ENCODE peak calls at places on chromosomes 11 and 22, in four cellular contexts. L, D, S and T are unnamed samples.

GRCh38 chr11:41879186-41879738 is 419.8 kb upstream of the LRRC4C start:
- DNase-seq in L (peak), D (no peak), S (no peak), T (no peak)

GRCh38 chr11:17743808-17744119 is 9.2 kb downstream of the KCNC1 start:
- DNase-seq in L (peak), D (no peak), S (no peak), T (no peak)

GRCh38 chr11:119839504-119840133 is 110.6 kb upstream of the NECTIN1 start:
- DNase-seq in L (no peak), D (no peak), S (no peak), T (no peak)

GRCh38 chr22:46537946-46538815 is 761 bp upstream of the CELSR1 start:
- DNase-seq in L (peak), D (peak), S (no peak), T (no peak)

GRCh38 chr11:111770581-111771134 is 4.5 kb upstream of the PPP2R1B start:
- DNase-seq in L (no peak), D (no peak), S (no peak), T (no peak)

GRCh38 chr22:29308148-29308790 is 1.8 kb downstream of the GAS2L1 start:
- DNase-seq in L (no peak), D (no peak), S (no peak), T (no peak)

GRCh38 chr11:8661036-8661435 is 21.4 kb downstream of the TRIM66 start:
- DNase-seq in L (no peak), D (no peak), S (no peak), T (no peak)

GRCh38 chr11:68146704-68147474 is 25.7 kb upstream of the CHKA start:
- DNase-seq in L (peak), D (no peak), S (peak), T (no peak)

GRCh38 chr22:17777005-17777716 is 2.9 kb upstream of the BID start:
- DNase-seq in L (no peak), D (no peak), S (no peak), T (peak)

GRCh38 chr22:30235687-30236170 is 10.8 kb downstream of the LIF start:
- DNase-seq in L (peak), D (no peak), S (no peak), T (no peak)

GRCh38 chr11:130798280-130798679 is 118.0 kb downstream of the SNX19 start:
- DNase-seq in L (peak), D (no peak), S (no peak), T (no peak)

GRCh38 chr11:44858796-44859527 is 91.7 kb downstream of the TP53I11 start:
- DNase-seq in L (no peak), D (no peak), S (no peak), T (no peak)

GRCh38 chr22:49147171-49147570 is 680.5 kb downstream of the BRD1 start:
- DNase-seq in L (no peak), D (no peak), S (no peak), T (no peak)

GRCh38 chr22:29339381-29340235 is 24.1 kb upstream of the RASL10A start:
- DNase-seq in L (no peak), D (no peak), S (no peak), T (no peak)

GRCh38 chr11:58640386-58641023 is 18.0 kb downstream of the CNTF start:
- DNase-seq in L (no peak), D (no peak), S (no peak), T (no peak)

GRCh38 chr11:95134491-95134890 is 44.8 kb downstream of the ENDOD1 start:
- DNase-seq in L (peak), D (no peak), S (no peak), T (no peak)

GRCh38 chr11:14109742-14110141 is 147.2 kb downstream of the SPON1 start:
- DNase-seq in L (no peak), D (no peak), S (no peak), T (no peak)

GRCh38 chr22:46578824-46579561 is 41.2 kb upstream of the GRAMD4 start:
- DNase-seq in L (peak), D (peak), S (peak), T (no peak)

GRCh38 chr11:61732705-61733104 is 19.7 kb upstream of the MYRF start:
- DNase-seq in L (no peak), D (no peak), S (no peak), T (no peak)

GRCh38 chr22:32880906-32881596 is 79.5 kb downstream of the TIMP3 start:
- DNase-seq in L (peak), D (peak), S (peak), T (no peak)

GRCh38 chr11:77377734-77378133 is 76.2 kb upstream of the GDPD4 start:
- DNase-seq in L (peak), D (no peak), S (no peak), T (no peak)

GRCh38 chr11:90803366-90803765 is 580.5 kb upstream of the CHORDC1 start:
- DNase-seq in L (no peak), D (no peak), S (no peak), T (no peak)

GRCh38 chr11:128728767-128729587 is 35.1 kb downstream of the FLI1 start:
- DNase-seq in L (no peak), D (no peak), S (no peak), T (no peak)

GRCh38 chr11:35427158-35427557 is 7.8 kb upstream of the SLC1A2 start:
- DNase-seq in L (peak), D (peak), S (no peak), T (no peak)

GRCh38 chr11:33920838-33921613 is 29.1 kb upstream of the LMO2 start:
- DNase-seq in L (peak), D (no peak), S (no peak), T (peak)

GRCh38 chr22:20783844-20784723 is 10.2 kb downstream of the SERPIND1 start:
- DNase-seq in L (peak), D (no peak), S (peak), T (peak)

GRCh38 chr11:76553554-76554476 is 109.0 kb downstream of the EMSY start:
- DNase-seq in L (no peak), D (no peak), S (peak), T (no peak)

GRCh38 chr11:19929655-19930054 is 217.0 kb downstream of the NAV2 start:
- DNase-seq in L (peak), D (no peak), S (no peak), T (no peak)

GRCh38 chr11:1008001-1008400 is 28.5 kb downstream of the MUC6 start:
- DNase-seq in L (no peak), D (no peak), S (no peak), T (no peak)

GRCh38 chr22:30557243-30557642 is 10.7 kb upstream of the SEC14L6 start:
- DNase-seq in L (no peak), D (no peak), S (no peak), T (no peak)

GRCh38 chr11:115409691-115410220 is 94.5 kb downstream of the CADM1 start:
- DNase-seq in L (peak), D (no peak), S (peak), T (no peak)

GRCh38 chr11:114124601-114125144 is 65.2 kb downstream of the ZBTB16 start:
- DNase-seq in L (no peak), D (no peak), S (no peak), T (no peak)

GRCh38 chr11:66068923-66069714 is 953 bp upstream of the PACS1 start:
- DNase-seq in L (peak), D (peak), S (peak), T (peak)

GRCh38 chr11:9625158-9625557 is 38.7 kb upstream of the SWAP70 start:
- DNase-seq in L (no peak), D (no peak), S (no peak), T (no peak)

GRCh38 chr22:27720860-27721259 is 80.7 kb downstream of the MN1 start:
- DNase-seq in L (no peak), D (no peak), S (no peak), T (no peak)

GRCh38 chr22:42452456-42452855 is 20.3 kb upstream of the NFAM1 start:
- DNase-seq in L (no peak), D (no peak), S (no peak), T (no peak)

GRCh38 chr11:57216463-57216862 is 20.6 kb downstream of the APLNR start:
- DNase-seq in L (no peak), D (no peak), S (no peak), T (no peak)

GRCh38 chr11:57214087-57214395 is 23.0 kb downstream of the APLNR start:
- DNase-seq in L (peak), D (no peak), S (no peak), T (no peak)

GRCh38 chr11:57213282-57214086 is 23.6 kb downstream of the APLNR start:
- DNase-seq in L (peak), D (no peak), S (no peak), T (no peak)

GRCh38 chr11:57217053-57217452 is 20.0 kb downstream of the APLNR start:
- DNase-seq in L (no peak), D (peak), S (no peak), T (no peak)

DNA sequence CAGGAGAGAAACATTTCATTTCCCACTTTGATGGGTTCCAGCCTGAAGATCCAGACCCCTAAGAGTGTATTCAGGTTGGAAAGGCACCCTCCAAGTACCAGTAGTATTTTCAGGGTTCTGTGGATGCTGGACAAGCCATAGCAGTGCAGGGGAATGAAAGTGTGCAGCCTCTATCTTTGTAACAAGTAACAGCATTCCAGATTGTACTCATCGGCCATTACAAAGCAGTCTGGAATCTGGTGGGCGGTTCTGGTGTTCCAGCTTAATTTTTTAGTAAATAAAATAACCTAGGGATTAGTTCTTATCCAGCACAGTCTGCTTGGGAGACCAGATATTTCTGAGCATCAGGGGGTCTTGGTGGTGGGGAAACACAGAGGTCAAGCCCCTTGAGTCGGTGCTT is 22.6 kb downstream of the APLNR start:
- DNase-seq in L (peak), D (no peak), S (no peak), T (no peak)
- TF ChIP-seq CTCF in L (no peak), D (no peak), S (no peak), T (no peak)

GRCh38 chr11:32489464-32489863 is 54.1 kb upstream of the WT1 start:
- DNase-seq in L (no peak), D (no peak), S (no peak), T (no peak)
- TF ChIP-seq CTCF in L (no peak), D (no peak), S (no peak), T (no peak)

DNA sequence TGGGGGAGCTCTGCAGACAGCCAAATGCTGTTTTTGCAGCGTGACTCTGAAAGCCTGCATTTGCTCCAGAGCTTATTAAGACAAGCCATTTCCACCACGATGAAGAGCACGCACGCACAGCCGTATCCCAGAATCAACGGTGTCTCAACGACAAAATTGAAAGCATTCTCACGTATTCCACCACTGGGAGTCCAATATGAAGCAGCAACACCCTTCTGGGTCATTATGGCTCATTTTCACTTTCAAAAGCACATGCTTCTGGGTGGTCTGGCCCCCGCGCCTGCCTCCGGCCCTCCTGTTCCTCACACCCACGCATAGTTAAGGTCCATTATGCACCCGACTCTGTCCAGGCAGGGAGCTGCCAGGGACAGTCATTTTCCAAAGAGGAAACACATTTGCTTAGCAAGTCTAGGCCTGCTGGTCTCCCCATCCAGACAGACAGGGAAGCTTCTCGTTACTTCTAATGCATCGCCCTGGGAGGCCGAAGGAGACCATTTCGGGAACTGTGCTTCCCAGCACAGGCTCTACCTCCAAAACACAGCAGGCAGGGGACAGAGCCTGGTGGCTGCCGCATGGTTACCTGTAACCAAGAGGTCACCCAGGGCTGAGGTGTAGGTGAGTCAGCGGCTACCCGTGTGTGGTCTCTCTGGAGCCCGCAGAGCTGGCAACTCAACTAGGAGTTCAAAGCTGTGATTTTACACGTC is 87.0 kb upstream of the SHANK2 start:
- DNase-seq in L (no peak), D (no peak), S (no peak), T (no peak)
- TF ChIP-seq CTCF in L (no peak), D (no peak), S (no peak), T (no peak)

DNA sequence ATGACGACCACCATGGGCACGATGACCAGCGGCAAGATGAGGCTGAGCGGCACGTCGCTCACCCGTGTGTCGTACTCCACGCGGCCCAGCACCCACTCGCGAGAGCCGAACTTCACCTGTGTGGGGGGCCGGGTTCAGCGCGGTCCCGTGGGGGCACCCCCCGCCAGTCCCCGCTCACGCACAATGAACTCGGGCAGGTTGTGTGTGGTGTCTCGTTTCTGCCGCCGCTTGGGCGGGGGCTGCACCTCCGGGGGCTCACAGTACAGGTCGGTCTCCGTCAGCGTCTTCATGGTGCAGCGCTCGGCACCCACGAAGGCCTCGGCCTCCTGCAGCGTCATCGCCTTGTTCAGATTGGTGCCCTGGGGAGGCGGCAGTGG is 11.2 kb upstream of the MAPK11 start:
- DNase-seq in L (no peak), D (no peak), S (no peak), T (no peak)
- TF ChIP-seq CTCF in L (no peak), D (no peak), S (no peak), T (no peak)